ENCODE peak calls at places on chromosomes 12 and 14, in seven cellular contexts. C, E, H, A, T, Y and Q are unnamed samples.

GRCh38 chr14:91942128-91942527 is 5.4 kb downstream of the FBLN5 start:
- DNase-seq in C (no peak), Y (no peak), E (no peak), T (no peak), H (no peak), A (no peak), Q (no peak)

GRCh38 chr12:203462-204260 is 10.3 kb downstream of the SLC6A12 start:
- DNase-seq in H (peak; percentile 63), T (no peak), A (no peak), C (no peak), Y (no peak), E (no peak), Q (no peak)

GRCh38 chr14:75506930-75507329 is 15.3 kb upstream of the BATF start:
- DNase-seq in H (no peak), Y (no peak), A (no peak), T (no peak), E (no peak), C (no peak), Q (no peak)

GRCh38 chr14:24297190-24297964 is 2.2 kb downstream of the DHRS1 start:
- DNase-seq in Y (no peak), E (no peak), H (no peak), C (no peak), T (peak; percentile 20), A (no peak), Q (no peak)

GRCh38 chr14:85534435-85534834 is 4.5 kb downstream of the FLRT2 start:
- DNase-seq in A (no peak), Y (no peak), C (no peak), E (no peak), T (peak; percentile 28), H (peak; percentile 27), Q (no peak)

GRCh38 chr14:94677239-94677612 is 65.0 kb downstream of the SERPINA3 start:
- DNase-seq in T (no peak), C (no peak), H (no peak), Y (no peak), E (no peak), A (no peak), Q (no peak)

GRCh38 chr12:131766382-131767107 is 55.7 kb downstream of the SFSWAP start:
- DNase-seq in Y (no peak), A (no peak), H (no peak), E (no peak), C (no peak), T (no peak), Q (no peak)

GRCh38 chr12:121287267-121287954 is 9.1 kb downstream of the CAMKK2 start:
- DNase-seq in Y (no peak), T (peak; percentile 91), A (no peak), C (no peak), E (no peak), H (no peak), Q (no peak)

GRCh38 chr12:38903596-38903995 is 1.8 kb downstream of the CPNE8 start:
- DNase-seq in C (no peak), H (no peak), Y (no peak), T (no peak), E (no peak), A (no peak), Q (peak; percentile 16)

GRCh38 chr14:87305345-87305744 is 687.6 kb downstream of the GALC start:
- DNase-seq in A (no peak), T (no peak), C (no peak), E (no peak), Y (no peak), H (no peak), Q (no peak)

GRCh38 chr14:77372304-77372841 is 4.5 kb downstream of the TMED8 start:
- DNase-seq in C (no peak), E (no peak), A (peak; percentile 32), H (no peak), T (peak; percentile 64), Y (no peak), Q (no peak)

GRCh38 chr14:54011001-54011400 is 54.4 kb upstream of the BMP4 start:
- DNase-seq in E (no peak), C (no peak), A (no peak), T (no peak), Y (no peak), H (no peak), Q (no peak)

GRCh38 chr14:37230551-37231194 is 32.9 kb downstream of the MIPOL1 start:
- DNase-seq in T (peak; percentile 77), A (peak; percentile 25), E (no peak), Y (peak; percentile 72), H (peak; percentile 10), C (no peak), Q (peak; percentile 32)

GRCh38 chr12:102888511-102888910 is 28.5 kb downstream of the PAH start:
- DNase-seq in E (no peak), T (no peak), C (no peak), A (no peak), H (no peak), Y (no peak), Q (no peak)

GRCh38 chr14:102824832-102825231 is 47.6 kb downstream of the TRAF3 start:
- DNase-seq in E (no peak), C (no peak), T (peak; percentile 79), Y (no peak), H (no peak), A (no peak), Q (no peak)

GRCh38 chr14:84864582-84865271 is 665.2 kb upstream of the FLRT2 start:
- DNase-seq in A (no peak), C (no peak), T (no peak), E (no peak), H (no peak), Y (no peak), Q (no peak)

GRCh38 chr12:116319851-116320621 is 42.5 kb upstream of the MED13L start:
- DNase-seq in A (peak; percentile 94), E (peak; percentile 7), C (peak; percentile 30), Y (no peak), H (no peak), T (peak; percentile 99), Q (peak; percentile 84)

GRCh38 chr12:64912501-64912900 is 88.1 kb downstream of the TBC1D30 start:
- DNase-seq in E (no peak), T (peak; percentile 86), Y (no peak), A (no peak), C (no peak), H (no peak), Q (no peak)

GRCh38 chr14:81400852-81401251 is 728 bp upstream of the STON2 start:
- DNase-seq in A (peak; percentile 99), C (no peak), E (no peak), T (peak; percentile 100), Y (no peak), H (no peak), Q (no peak)

GRCh38 chr14:36516719-36517241 is 3.3 kb downstream of the NKX2-1 start:
- DNase-seq in A (no peak), C (no peak), Y (no peak), E (no peak), T (no peak), H (no peak), Q (no peak)

GRCh38 chr14:68036203-68036602 is 216.6 kb downstream of the RAD51B start:
- DNase-seq in A (no peak), T (no peak), H (no peak), E (no peak), Y (no peak), C (no peak), Q (no peak)